ENCODE peak calls at places on chromosomes 4 and X, in seven cellular contexts. G, O, Q, Y, C, T and B are unnamed samples.
A peak's percentile ranks its signal among the peaks of the same experiment; 100 is the strongest.

GRCh38 chrX:13254076-13254785 is 65.6 kb downstream of the ATXN3L start:
- DNase-seq in T (no peak), C (no peak), G (no peak), Y (no peak), O (no peak), Q (no peak), B (no peak)

GRCh38 chr4:41150401-41150800 is 63.9 kb downstream of the APBB2 start:
- DNase-seq in O (no peak), Y (no peak), C (no peak), Q (no peak), T (no peak), G (no peak), B (no peak)

GRCh38 chrX:109384569-109385174 is 97.2 kb downstream of the GUCY2F start:
- DNase-seq in C (no peak), G (no peak), T (no peak), Y (no peak), Q (no peak), O (no peak), B (no peak)

GRCh38 chr4:124499266-124499665 is 213.3 kb downstream of the ANKRD50 start:
- DNase-seq in T (no peak), Y (no peak), C (no peak), O (no peak), Q (no peak), G (no peak), B (no peak)

GRCh38 chr4:19155568-19155967 is 1096.1 kb upstream of the SLIT2 start:
- DNase-seq in G (no peak), Y (no peak), T (no peak), O (no peak), Q (no peak), C (no peak), B (no peak)

GRCh38 chr4:40843696-40844095 is 93.9 kb downstream of the NSUN7 start:
- DNase-seq in G (no peak), T (peak; percentile 64), Y (no peak), Q (no peak), O (no peak), C (no peak), B (peak; percentile 23)

GRCh38 chr4:84726356-84726755 is 143.4 kb downstream of the CDS1 start:
- DNase-seq in T (no peak), G (no peak), O (no peak), Y (no peak), Q (no peak), C (no peak), B (no peak)

GRCh38 chrX:108399427-108400165 is 38.6 kb downstream of the COL4A6 start:
- DNase-seq in G (no peak), Q (no peak), O (no peak), Y (no peak), C (no peak), T (no peak), B (no peak)

GRCh38 chr4:123748806-123749205 is 352.2 kb downstream of the SPRY1 start:
- DNase-seq in C (no peak), O (no peak), Y (no peak), Q (no peak), G (no peak), T (no peak), B (no peak)

GRCh38 chr4:158253350-158253980 is 43.2 kb downstream of the TMEM144 start:
- DNase-seq in Y (no peak), O (peak; percentile 67), G (peak; percentile 62), T (peak; percentile 67), Q (no peak), C (peak; percentile 61), B (peak; percentile 22)

GRCh38 chrX:66039916-66040315 is at the start of gene VSIG4:
- DNase-seq in Y (no peak), O (no peak), Q (no peak), C (no peak), T (no peak), G (no peak), B (no peak)

GRCh38 chrX:137550561-137551305 is 15.2 kb upstream of the ZIC3 start:
- DNase-seq in Y (no peak), C (no peak), G (no peak), O (no peak), T (peak; percentile 73), Q (no peak), B (no peak)

GRCh38 chr4:22434895-22435294 is 81.0 kb downstream of the ADGRA3 start:
- DNase-seq in G (no peak), Y (no peak), Q (no peak), T (peak; percentile 83), C (no peak), O (peak; percentile 24), B (no peak)

GRCh38 chr4:123547818-123548200 is 151.2 kb downstream of the SPRY1 start:
- DNase-seq in Y (no peak), O (no peak), T (no peak), G (no peak), Q (no peak), C (no peak), B (no peak)

GRCh38 chr4:86640469-86640868 is 46.4 kb downstream of the PTPN13 start:
- DNase-seq in O (no peak), Y (no peak), T (no peak), G (no peak), Q (no peak), C (no peak), B (no peak)

GRCh38 chr4:113639311-113639710 is 122.2 kb downstream of the CAMK2D start:
- DNase-seq in Q (no peak), Y (no peak), C (no peak), T (no peak), O (no peak), G (no peak), B (no peak)

GRCh38 chrX:826448-826847 is 195.9 kb downstream of the SHOX start:
- DNase-seq in C (no peak), Q (no peak), G (no peak), T (no peak), O (no peak), Y (no peak), B (no peak)

GRCh38 chrX:153476628-153477027 is 6.3 kb upstream of the HAUS7 start:
- DNase-seq in C (no peak), Y (no peak), Q (no peak), G (no peak), T (no peak), O (no peak), B (no peak)

GRCh38 chrX:68703369-68703768 is 55.9 kb downstream of the STARD8 start:
- DNase-seq in Q (no peak), Y (no peak), C (no peak), G (no peak), T (no peak), O (no peak), B (no peak)

GRCh38 chr4:121650741-121651140 is 46.0 kb downstream of the ANXA5 start:
- DNase-seq in O (no peak), Y (no peak), Q (no peak), C (no peak), T (no peak), G (no peak), B (no peak)

GRCh38 chr4:70902577-70903281 is 560 bp downstream of the MOB1B start:
- DNase-seq in G (peak; percentile 82), Y (peak; percentile 22), O (peak; percentile 23), C (no peak), T (no peak), Q (no peak), B (no peak)

GRCh38 chr4:145388043-145388442 is 93.6 kb upstream of the SMAD1 start:
- DNase-seq in G (no peak), C (no peak), O (no peak), Q (no peak), Y (no peak), T (no peak), B (no peak)

GRCh38 chr4:173937871-173938270 is 345.6 kb downstream of the FBXO8 start:
- DNase-seq in T (no peak), Q (no peak), C (no peak), G (no peak), Y (no peak), O (no peak), B (no peak)

GRCh38 chr4:152102184-152103000 is 341.6 kb upstream of the GATB start:
- DNase-seq in C (no peak), T (no peak), Q (no peak), O (peak; percentile 5), Y (no peak), G (no peak), B (no peak)

GRCh38 chr4:169988252-169988651 is 37.9 kb downstream of the MFAP3L start:
- DNase-seq in C (no peak), T (no peak), G (no peak), Q (no peak), Y (no peak), O (no peak), B (no peak)

GRCh38 chr4:52824603-52825310 is 37.4 kb upstream of the RASL11B start:
- DNase-seq in O (peak; percentile 34), Y (no peak), G (no peak), T (no peak), C (no peak), Q (no peak), B (no peak)

GRCh38 chr4:5919571-5919970 is 26.7 kb upstream of the CRMP1 start:
- DNase-seq in G (no peak), Y (no peak), C (no peak), T (no peak), O (no peak), Q (peak; percentile 26), B (no peak)

GRCh38 chr4:7209699-7210098 is 17.4 kb downstream of the SORCS2 start:
- DNase-seq in Y (no peak), O (no peak), G (no peak), Q (no peak), C (no peak), T (no peak), B (no peak)

GRCh38 chr4:184437565-184437964 is 36.8 kb downstream of the IRF2 start:
- DNase-seq in C (no peak), Y (no peak), G (no peak), Q (no peak), T (no peak), O (no peak), B (no peak)

GRCh38 chr4:84719115-84719514 is 136.2 kb downstream of the CDS1 start:
- DNase-seq in O (no peak), C (no peak), Q (no peak), Y (no peak), T (no peak), G (no peak), B (no peak)

GRCh38 chrX:39730671-39731389 is 366.9 kb downstream of the BCOR start:
- DNase-seq in Y (peak; percentile 55), C (peak; percentile 76), Q (peak; percentile 91), T (peak; percentile 90), G (no peak), O (peak; percentile 66), B (peak; percentile 57)

GRCh38 chr4:140049024-140049923 is 104.7 kb downstream of the MAML3 start:
- DNase-seq in T (peak; percentile 91), G (peak; percentile 92), Q (no peak), O (peak; percentile 58), Y (no peak), C (peak; percentile 59), B (peak; percentile 21)

GRCh38 chr4:141155586-141155985 is 22.3 kb upstream of the RNF150 start:
- DNase-seq in T (no peak), C (no peak), Y (no peak), Q (no peak), G (no peak), O (no peak), B (no peak)

GRCh38 chr4:123300222-123300621 is 96.4 kb upstream of the SPRY1 start:
- DNase-seq in Q (no peak), C (no peak), T (no peak), O (no peak), Y (no peak), G (no peak), B (no peak)

GRCh38 chr4:15436515-15436914 is 8.7 kb downstream of the C1QTNF7 start:
- DNase-seq in Q (no peak), C (no peak), T (no peak), G (no peak), Y (no peak), O (no peak), B (no peak)

GRCh38 chr4:168857009-168857408 is 153.0 kb downstream of the CBR4 start:
- DNase-seq in Y (no peak), G (no peak), C (no peak), O (no peak), Q (no peak), T (no peak), B (no peak)